ENCODE peak calls at places on chromosome 7, in nine cellular contexts. One of them, this sample, is unnamed.

GRCh38 chr7:150363872-150364271 is 4.8 kb upstream of the REPIN1 start:
- DNase-seq in astrocyte: no peak
- DNase-seq in body of pancreas: no peak
- DNase-seq in hepatocyte: no peak
- DNase-seq in K562: no peak
- DNase-seq in spleen: no peak
- DNase-seq in upper lobe of right lung: peak
- DNase-seq in tibial artery: no peak
- DNase-seq in thoracic aorta: no peak
- DNase-seq in this sample: no peak

GRCh38 chr7:107989618-107990373 is 13.2 kb downstream of the LAMB1 start:
- DNase-seq in astrocyte: no peak
- DNase-seq in body of pancreas: no peak
- DNase-seq in hepatocyte: no peak
- DNase-seq in K562: no peak
- DNase-seq in spleen: no peak
- DNase-seq in upper lobe of right lung: no peak
- DNase-seq in tibial artery: peak
- DNase-seq in thoracic aorta: no peak
- DNase-seq in this sample: no peak

GRCh38 chr7:5591547-5591899 is 167.9 kb upstream of the TNRC18 start:
- DNase-seq in astrocyte: peak
- DNase-seq in body of pancreas: no peak
- DNase-seq in hepatocyte: peak
- DNase-seq in K562: no peak
- DNase-seq in spleen: no peak
- DNase-seq in upper lobe of right lung: no peak
- DNase-seq in tibial artery: no peak
- DNase-seq in thoracic aorta: no peak
- DNase-seq in this sample: no peak

GRCh38 chr7:43906327-43907010 is at the start of gene URGCP:
- DNase-seq in astrocyte: peak
- DNase-seq in body of pancreas: peak
- DNase-seq in hepatocyte: peak
- DNase-seq in K562: peak
- DNase-seq in spleen: peak
- DNase-seq in upper lobe of right lung: peak
- DNase-seq in tibial artery: peak
- DNase-seq in thoracic aorta: no peak
- DNase-seq in this sample: peak

GRCh38 chr7:73811760-73812168 is 19.0 kb upstream of the CLDN4 start:
- DNase-seq in astrocyte: peak
- DNase-seq in body of pancreas: peak
- DNase-seq in hepatocyte: peak
- DNase-seq in K562: peak
- DNase-seq in spleen: peak
- DNase-seq in upper lobe of right lung: peak
- DNase-seq in tibial artery: peak
- DNase-seq in thoracic aorta: no peak
- DNase-seq in this sample: no peak

GRCh38 chr7:130901209-130901783 is 167.3 kb upstream of the KLF14 start:
- DNase-seq in astrocyte: peak
- DNase-seq in body of pancreas: peak
- DNase-seq in hepatocyte: peak
- DNase-seq in K562: no peak
- DNase-seq in spleen: no peak
- DNase-seq in upper lobe of right lung: peak
- DNase-seq in tibial artery: no peak
- DNase-seq in thoracic aorta: peak
- DNase-seq in this sample: no peak

GRCh38 chr7:155763721-155764431 is 48.4 kb downstream of the SHH start:
- DNase-seq in astrocyte: peak
- DNase-seq in body of pancreas: no peak
- DNase-seq in hepatocyte: peak
- DNase-seq in K562: no peak
- DNase-seq in spleen: peak
- DNase-seq in upper lobe of right lung: no peak
- DNase-seq in tibial artery: no peak
- DNase-seq in thoracic aorta: no peak
- DNase-seq in this sample: no peak

GRCh38 chr7:101728128-101728527 is 89.3 kb upstream of the CUX1 start:
- DNase-seq in astrocyte: no peak
- DNase-seq in body of pancreas: no peak
- DNase-seq in hepatocyte: no peak
- DNase-seq in K562: no peak
- DNase-seq in spleen: no peak
- DNase-seq in upper lobe of right lung: no peak
- DNase-seq in tibial artery: no peak
- DNase-seq in thoracic aorta: no peak
- DNase-seq in this sample: no peak

GRCh38 chr7:51666751-51667150 is 350.1 kb upstream of the COBL start:
- DNase-seq in astrocyte: no peak
- DNase-seq in body of pancreas: no peak
- DNase-seq in hepatocyte: no peak
- DNase-seq in K562: no peak
- DNase-seq in spleen: no peak
- DNase-seq in upper lobe of right lung: no peak
- DNase-seq in tibial artery: no peak
- DNase-seq in thoracic aorta: no peak
- DNase-seq in this sample: no peak

GRCh38 chr7:85001493-85002345 is 185.1 kb downstream of the SEMA3D start:
- DNase-seq in astrocyte: no peak
- DNase-seq in body of pancreas: no peak
- DNase-seq in hepatocyte: no peak
- DNase-seq in K562: no peak
- DNase-seq in spleen: no peak
- DNase-seq in upper lobe of right lung: no peak
- DNase-seq in tibial artery: no peak
- DNase-seq in thoracic aorta: no peak
- DNase-seq in this sample: no peak

GRCh38 chr7:20519641-20520040 is 95.8 kb upstream of the ABCB5 start:
- DNase-seq in astrocyte: no peak
- DNase-seq in body of pancreas: no peak
- DNase-seq in hepatocyte: no peak
- DNase-seq in K562: no peak
- DNase-seq in spleen: no peak
- DNase-seq in upper lobe of right lung: no peak
- DNase-seq in tibial artery: no peak
- DNase-seq in thoracic aorta: no peak
- DNase-seq in this sample: no peak

GRCh38 chr7:3260425-3260762 is 40.7 kb upstream of the SDK1 start:
- DNase-seq in astrocyte: peak
- DNase-seq in body of pancreas: no peak
- DNase-seq in hepatocyte: peak
- DNase-seq in K562: no peak
- DNase-seq in spleen: no peak
- DNase-seq in upper lobe of right lung: no peak
- DNase-seq in tibial artery: no peak
- DNase-seq in thoracic aorta: no peak
- DNase-seq in this sample: no peak

GRCh38 chr7:17758008-17758407 is 182.3 kb downstream of the SNX13 start:
- DNase-seq in astrocyte: no peak
- DNase-seq in body of pancreas: no peak
- DNase-seq in hepatocyte: no peak
- DNase-seq in K562: no peak
- DNase-seq in spleen: no peak
- DNase-seq in upper lobe of right lung: no peak
- DNase-seq in tibial artery: no peak
- DNase-seq in thoracic aorta: no peak
- DNase-seq in this sample: no peak

GRCh38 chr7:76166404-76167255 is 35.1 kb upstream of the SRRM3 start:
- DNase-seq in astrocyte: peak
- DNase-seq in body of pancreas: peak
- DNase-seq in hepatocyte: peak
- DNase-seq in K562: peak
- DNase-seq in spleen: peak
- DNase-seq in upper lobe of right lung: peak
- DNase-seq in tibial artery: peak
- DNase-seq in thoracic aorta: peak
- DNase-seq in this sample: peak

GRCh38 chr7:151801291-151801690 is 75.6 kb downstream of the PRKAG2 start:
- DNase-seq in astrocyte: no peak
- DNase-seq in body of pancreas: no peak
- DNase-seq in hepatocyte: no peak
- DNase-seq in K562: no peak
- DNase-seq in spleen: peak
- DNase-seq in upper lobe of right lung: peak
- DNase-seq in tibial artery: no peak
- DNase-seq in thoracic aorta: no peak
- DNase-seq in this sample: no peak

GRCh38 chr7:5690931-5691461 is 90.5 kb downstream of the RNF216 start:
- DNase-seq in astrocyte: no peak
- DNase-seq in body of pancreas: no peak
- DNase-seq in hepatocyte: no peak
- DNase-seq in K562: no peak
- DNase-seq in spleen: no peak
- DNase-seq in upper lobe of right lung: peak
- DNase-seq in tibial artery: peak
- DNase-seq in thoracic aorta: no peak
- DNase-seq in this sample: peak

GRCh38 chr7:318476-319266 is 28.7 kb downstream of the FOXL3 start:
- DNase-seq in astrocyte: no peak
- DNase-seq in body of pancreas: peak
- DNase-seq in hepatocyte: no peak
- DNase-seq in K562: no peak
- DNase-seq in spleen: peak
- DNase-seq in upper lobe of right lung: no peak
- DNase-seq in tibial artery: no peak
- DNase-seq in thoracic aorta: no peak
- DNase-seq in this sample: no peak

GRCh38 chr7:123724725-123725381 is 23.9 kb downstream of the WASL start:
- DNase-seq in astrocyte: peak
- DNase-seq in body of pancreas: no peak
- DNase-seq in hepatocyte: no peak
- DNase-seq in K562: no peak
- DNase-seq in spleen: no peak
- DNase-seq in upper lobe of right lung: no peak
- DNase-seq in tibial artery: no peak
- DNase-seq in thoracic aorta: no peak
- DNase-seq in this sample: no peak

GRCh38 chr7:24786306-24786705 is 29.0 kb upstream of the GSDME start:
- DNase-seq in astrocyte: no peak
- DNase-seq in body of pancreas: no peak
- DNase-seq in hepatocyte: no peak
- DNase-seq in K562: no peak
- DNase-seq in spleen: no peak
- DNase-seq in upper lobe of right lung: no peak
- DNase-seq in tibial artery: no peak
- DNase-seq in thoracic aorta: no peak
- DNase-seq in this sample: no peak

DNA sequence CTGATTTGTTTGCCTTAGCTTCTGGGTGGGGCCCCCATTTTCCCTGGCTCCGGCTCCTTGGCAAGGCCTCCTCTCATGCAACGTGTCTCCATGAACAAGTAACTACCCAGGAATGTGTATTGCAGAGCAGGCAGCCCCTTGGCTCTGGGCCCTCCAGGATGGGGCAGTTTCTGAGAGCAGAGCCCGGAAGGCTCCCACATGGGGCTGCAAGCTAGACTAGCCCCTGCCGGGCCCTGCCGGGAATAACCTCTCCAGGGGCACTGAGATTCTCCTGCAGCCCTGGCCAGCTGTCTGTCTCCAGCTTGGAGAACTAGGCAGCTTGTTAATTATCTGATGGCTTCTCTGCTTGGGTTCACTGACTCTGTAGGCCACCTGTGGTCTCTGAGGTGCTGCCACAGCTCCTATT is 184.0 kb upstream of the INHBA start:
- DNase-seq in astrocyte: peak
- DNase-seq in body of pancreas: no peak
- DNase-seq in hepatocyte: peak
- DNase-seq in K562: no peak
- DNase-seq in spleen: no peak
- DNase-seq in upper lobe of right lung: no peak
- DNase-seq in tibial artery: peak
- DNase-seq in thoracic aorta: peak
- DNase-seq in this sample: no peak
- H3K27ac ChIP-seq in astrocyte: peak
- H3K27ac ChIP-seq in body of pancreas: no peak
- H3K27ac ChIP-seq in hepatocyte: no peak
- H3K27ac ChIP-seq in K562: no peak
- H3K27ac ChIP-seq in spleen: no peak
- H3K27ac ChIP-seq in upper lobe of right lung: peak
- H3K27ac ChIP-seq in tibial artery: peak
- H3K27ac ChIP-seq in thoracic aorta: no peak
- H3K27ac ChIP-seq in this sample: no peak

DNA sequence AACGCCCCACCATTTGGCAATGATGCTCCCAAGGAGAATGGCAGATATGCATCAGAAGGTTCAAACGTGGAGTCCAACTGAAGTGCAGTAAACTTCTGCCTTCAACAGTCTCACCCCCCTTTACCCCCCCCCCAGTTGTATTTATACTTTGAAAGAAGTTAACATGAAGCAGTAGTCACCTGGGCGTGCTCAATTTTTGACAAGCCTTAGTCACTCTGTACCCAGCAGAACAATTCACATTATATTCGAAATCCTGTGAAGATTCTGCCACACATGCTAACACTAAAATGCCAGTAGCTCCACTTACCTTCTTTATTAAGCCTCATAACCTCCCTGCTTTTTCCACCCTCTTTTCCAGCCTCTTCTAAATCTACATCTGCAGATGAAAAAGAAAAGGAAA is 894 bp downstream of the ATXN7L1 start:
- DNase-seq in astrocyte: no peak
- DNase-seq in body of pancreas: no peak
- DNase-seq in hepatocyte: no peak
- DNase-seq in K562: peak
- DNase-seq in spleen: no peak
- DNase-seq in upper lobe of right lung: no peak
- DNase-seq in tibial artery: no peak
- DNase-seq in thoracic aorta: no peak
- DNase-seq in this sample: no peak
- H3K27ac ChIP-seq in astrocyte: no peak
- H3K27ac ChIP-seq in body of pancreas: no peak
- H3K27ac ChIP-seq in hepatocyte: peak
- H3K27ac ChIP-seq in K562: peak
- H3K27ac ChIP-seq in spleen: peak
- H3K27ac ChIP-seq in upper lobe of right lung: no peak
- H3K27ac ChIP-seq in tibial artery: peak
- H3K27ac ChIP-seq in thoracic aorta: no peak
- H3K27ac ChIP-seq in this sample: no peak

DNA sequence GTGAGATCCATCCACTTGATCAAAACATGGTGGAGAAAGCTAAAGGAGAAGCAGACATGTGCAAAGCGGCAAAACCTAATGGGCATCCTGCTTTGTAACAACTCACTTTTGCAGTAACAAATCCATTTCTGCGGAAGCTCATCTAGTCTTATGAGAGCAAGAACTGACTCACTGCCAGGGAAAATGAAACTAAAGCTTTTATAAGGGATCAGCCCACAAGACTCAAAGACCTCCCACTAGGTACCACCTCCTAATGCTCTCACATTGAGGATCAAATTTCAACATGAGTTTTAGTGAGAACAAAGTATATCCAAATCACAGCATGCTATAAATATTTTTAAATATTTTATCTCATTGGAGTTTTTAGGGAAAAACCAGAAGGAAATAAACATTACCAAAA is 120.1 kb upstream of the GNAI1 start:
- DNase-seq in astrocyte: peak
- DNase-seq in body of pancreas: no peak
- DNase-seq in hepatocyte: peak
- DNase-seq in K562: no peak
- DNase-seq in spleen: no peak
- DNase-seq in upper lobe of right lung: no peak
- DNase-seq in tibial artery: no peak
- DNase-seq in thoracic aorta: no peak
- DNase-seq in this sample: no peak
- H3K27ac ChIP-seq in astrocyte: no peak
- H3K27ac ChIP-seq in body of pancreas: no peak
- H3K27ac ChIP-seq in hepatocyte: no peak
- H3K27ac ChIP-seq in K562: no peak
- H3K27ac ChIP-seq in spleen: no peak
- H3K27ac ChIP-seq in upper lobe of right lung: no peak
- H3K27ac ChIP-seq in tibial artery: no peak
- H3K27ac ChIP-seq in thoracic aorta: no peak
- H3K27ac ChIP-seq in this sample: no peak

GRCh38 chr7:94453898-94454297 is 55.7 kb upstream of the CASD1 start:
- DNase-seq in astrocyte: no peak
- DNase-seq in body of pancreas: no peak
- DNase-seq in hepatocyte: no peak
- DNase-seq in K562: no peak
- DNase-seq in spleen: no peak
- DNase-seq in upper lobe of right lung: no peak
- DNase-seq in tibial artery: no peak
- DNase-seq in thoracic aorta: no peak
- DNase-seq in this sample: no peak
- H3K27ac ChIP-seq in astrocyte: no peak
- H3K27ac ChIP-seq in body of pancreas: no peak
- H3K27ac ChIP-seq in hepatocyte: no peak
- H3K27ac ChIP-seq in K562: no peak
- H3K27ac ChIP-seq in spleen: no peak
- H3K27ac ChIP-seq in upper lobe of right lung: no peak
- H3K27ac ChIP-seq in tibial artery: no peak
- H3K27ac ChIP-seq in thoracic aorta: no peak
- H3K27ac ChIP-seq in this sample: no peak

This sample was measured in substantia nigra.